ENCODE peak calls at places on chromosomes 6 and 20, in ten cellular contexts. B is WERI-Rb-1, K is upper lobe of right lung, G is cardiac muscle cell, P is foreskin fibroblast, H is choroid plexus epithelial cell, I is A549, C is pancreas, A is hepatocyte, Q is right lobe of liver. J is an unnamed sample.
A peak's percentile ranks its signal among the peaks of the same experiment; 100 is the strongest.

GRCh38 chr6:128259036-128259734 is 261.2 kb downstream of the PTPRK start:
- DNase-seq in H (no peak), Q (no peak), P (no peak), K (no peak), A (no peak), G (no peak), I (no peak), C (no peak), B (no peak), J (no peak)

GRCh38 chr6:144482142-144482541 is 197.0 kb downstream of the UTRN start:
- DNase-seq in A (peak; percentile 85), B (peak; percentile 68), G (peak; percentile 87), I (peak; percentile 37), C (no peak), K (peak; percentile 77), Q (peak; percentile 70), H (peak; percentile 92), P (peak; percentile 72), J (peak; percentile 31)

GRCh38 chr6:120056085-120056484 is 706.5 kb upstream of the MAN1A1 start:
- DNase-seq in K (no peak), A (no peak), B (no peak), H (no peak), C (no peak), Q (peak; percentile 11), G (no peak), I (no peak), P (no peak), J (no peak)

GRCh38 chr6:27752038-27752885 is 159.9 kb downstream of the OR2B2 start:
- DNase-seq in Q (no peak), C (peak; percentile 60), I (peak; percentile 28), G (peak; percentile 88), H (peak; percentile 87), P (peak; percentile 55), K (peak; percentile 74), B (peak; percentile 77), A (peak; percentile 88), J (no peak)

GRCh38 chr6:107493158-107494057 is 3.5 kb downstream of the SOBP start:
- DNase-seq in B (peak; percentile 61), C (no peak), P (peak; percentile 9), G (peak; percentile 61), K (no peak), A (peak; percentile 31), Q (no peak), H (peak; percentile 51), I (no peak), J (no peak)

GRCh38 chr20:4830212-4830607 is 108.5 kb downstream of the PRND start:
- DNase-seq in A (no peak), I (no peak), C (no peak), B (no peak), H (no peak), G (no peak), Q (no peak), P (no peak), K (no peak), J (no peak)

GRCh38 chr6:474454-475185 is 83.1 kb downstream of the IRF4 start:
- DNase-seq in K (no peak), G (peak; percentile 13), H (peak; percentile 46), A (no peak), B (no peak), P (no peak), I (no peak), C (no peak), Q (no peak), J (no peak)

GRCh38 chr6:149864578-149865535 is 698 bp upstream of the LRP11 start:
- DNase-seq in I (peak; percentile 52), P (peak; percentile 60), K (no peak), A (peak; percentile 84), B (peak; percentile 36), C (no peak), H (peak; percentile 89), G (peak; percentile 76), Q (no peak), J (no peak)

GRCh38 chr6:165804331-165805066 is 141.5 kb upstream of the PDE10A start:
- DNase-seq in A (no peak), I (no peak), P (no peak), G (peak; percentile 44), H (peak; percentile 50), K (no peak), Q (no peak), B (no peak), C (peak; percentile 69), J (no peak)

GRCh38 chr6:75278474-75279077 is 6.0 kb downstream of the TMEM30A start:
- DNase-seq in I (no peak), C (no peak), K (no peak), H (no peak), Q (no peak), A (no peak), G (no peak), B (no peak), P (no peak), J (no peak)

GRCh38 chr6:45921703-45922270 is 93.9 kb downstream of the CLIC5 start:
- DNase-seq in P (no peak), H (peak; percentile 42), K (no peak), A (no peak), Q (no peak), I (no peak), G (peak; percentile 10), B (no peak), C (no peak), J (no peak)

GRCh38 chr6:19424853-19425252 is 412.3 kb upstream of the ID4 start:
- DNase-seq in I (no peak), C (no peak), Q (no peak), G (no peak), H (no peak), K (no peak), B (no peak), A (no peak), P (no peak), J (no peak)

GRCh38 chr20:51409192-51409875 is 133.2 kb downstream of the NFATC2 start:
- DNase-seq in A (no peak), G (no peak), B (no peak), I (no peak), K (no peak), Q (no peak), C (no peak), H (no peak), P (no peak), J (no peak)
- TF ChIP-seq CTCF in A (no peak), G (no peak), B (no peak), I (no peak), K (no peak), Q (no peak), C (no peak), H (no peak), P (no peak), J (no peak)

GRCh38 chr20:59222239-59222981 is 58.8 kb downstream of the ZNF831 start:
- DNase-seq in C (peak; percentile 91), B (peak; percentile 87), G (peak; percentile 80), I (peak; percentile 77), K (peak; percentile 87), A (peak; percentile 91), H (peak; percentile 83), P (peak; percentile 65), Q (peak; percentile 84), J (peak; percentile 12)
- H3K4me3 ChIP-seq in C (peak overlapping the region; percentile 65), B (peak overlapping the region; percentile 65), G (peak overlapping the region; percentile 32), I (peak overlapping the region; percentile 51), K (peak overlapping the region; percentile 58), A (peak overlapping the region; percentile 60), H (peak overlapping the region; percentile 56), P (peak overlapping the region; percentile 51), Q (peak overlapping the region; percentile 52), J (peak overlapping the region; percentile 48)

DNA sequence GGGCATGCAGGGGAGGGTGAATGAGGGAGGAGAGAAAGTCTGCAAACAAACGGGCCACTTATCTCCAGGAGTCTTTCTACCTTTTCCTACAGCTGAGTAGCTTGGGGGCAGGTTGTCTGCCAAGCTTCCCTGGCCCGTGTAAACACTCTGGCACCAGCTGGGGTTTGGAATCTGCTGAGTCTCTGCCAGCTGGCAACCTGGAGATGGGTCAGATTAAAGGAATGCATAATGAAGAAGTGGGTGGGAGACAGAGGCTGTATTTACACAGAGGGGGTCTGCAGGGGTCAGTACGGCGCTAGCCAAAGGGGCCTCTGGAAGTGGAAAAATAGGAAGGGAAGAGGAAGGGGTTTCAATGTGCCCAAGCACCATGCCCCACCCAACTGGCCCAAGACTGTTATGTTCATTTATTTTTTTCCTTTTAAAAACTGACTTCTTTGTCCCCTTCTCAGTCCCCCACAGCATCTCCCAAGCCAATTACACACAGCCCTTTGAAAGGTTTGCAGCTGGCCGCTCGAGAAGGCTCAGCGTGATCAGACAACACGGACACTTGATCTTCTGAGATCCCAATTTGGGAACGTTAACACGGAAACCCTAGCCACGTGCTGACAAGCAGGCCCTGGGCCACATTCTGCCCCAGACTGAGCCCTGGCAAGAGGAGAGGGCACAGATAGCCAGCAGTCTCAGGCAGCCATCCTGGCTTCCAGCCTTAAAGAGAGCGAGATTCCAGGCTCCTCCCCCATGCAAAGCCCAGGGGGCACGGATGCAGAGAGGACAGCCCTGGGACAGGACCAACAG is 25.2 kb downstream of the TRAM2 start:
- DNase-seq in A (peak; percentile 60), I (no peak), G (peak; percentile 80), P (peak; percentile 75), K (peak; percentile 71), B (peak; percentile 59), H (peak; percentile 78), Q (peak; percentile 85), C (peak; percentile 78), J (no peak)
- TF ChIP-seq CTCF in A (no peak), I (no peak), G (peak; percentile 15), P (no peak), K (no peak), B (no peak), H (no peak), Q (no peak), C (no peak), J (no peak)

GRCh38 chr20:32532246-32532645 is 52.9 kb downstream of the NOL4L start:
- DNase-seq in I (no peak), K (no peak), C (peak; percentile 8), H (no peak), Q (no peak), P (no peak), B (no peak), G (no peak), A (no peak), J (no peak)
- H3K4me3 ChIP-seq in I (no peak overlapping the region), K (no peak overlapping the region), C (no peak overlapping the region), H (no peak overlapping the region), Q (no peak overlapping the region), P (no peak overlapping the region), B (no peak overlapping the region), G (no peak overlapping the region), A (no peak overlapping the region), J (no peak overlapping the region)

GRCh38 chr20:297098-297924 is at the start of gene ZCCHC3:
- DNase-seq in A (peak; percentile 94), I (peak; percentile 94), G (peak; percentile 99), K (peak; percentile 96), P (peak; percentile 98), C (peak; percentile 93), Q (peak; percentile 93), B (peak; percentile 87), H (peak; percentile 98), J (peak; percentile 63)
- TF ChIP-seq CTCF in A (peak; percentile 4), I (peak; percentile 31), G (peak; percentile 17), K (peak; percentile 12), P (no peak), C (no peak), Q (no peak), B (no peak), H (peak; percentile 24), J (peak; percentile 30)

J was measured in AG04449.